ENCODE peak calls at places on chromosome 4, in seven cellular contexts. N, K, U, G, B, I and Q are unnamed samples.

GRCh38 chr4:97367878-97368277 is 775.4 kb downstream of the STPG2 start:
- DNase-seq in B (no peak), N (no peak), I (peak; percentile 73), G (no peak), K (no peak), U (no peak), Q (no peak)

GRCh38 chr4:127209580-127210095 is 423.1 kb upstream of the INTU start:
- DNase-seq in N (no peak), I (no peak), B (no peak), G (no peak), U (no peak), K (no peak), Q (no peak)

GRCh38 chr4:140642674-140643437 is 74.1 kb upstream of the UCP1 start:
- DNase-seq in B (no peak), I (no peak), N (no peak), U (no peak), K (no peak), G (no peak), Q (no peak)

GRCh38 chr4:72567821-72568620 is 1.0 kb downstream of the ADAMTS3 start:
- DNase-seq in U (peak; percentile 47), B (peak; percentile 93), K (peak; percentile 85), I (peak; percentile 93), N (peak; percentile 59), G (no peak), Q (peak; percentile 93)

GRCh38 chr4:100539706-100540105 is 21.9 kb upstream of the EMCN start:
- DNase-seq in K (no peak), B (no peak), G (no peak), I (no peak), N (no peak), U (no peak), Q (no peak)

GRCh38 chr4:103268746-103269145 is 70.6 kb upstream of the CENPE start:
- DNase-seq in G (no peak), I (no peak), K (no peak), B (no peak), N (no peak), U (no peak), Q (no peak)

GRCh38 chr4:7218686-7219085 is 26.3 kb downstream of the SORCS2 start:
- DNase-seq in U (no peak), I (no peak), B (no peak), K (no peak), N (no peak), G (no peak), Q (no peak)

GRCh38 chr4:184959786-184960185 is 58.5 kb upstream of the HELT start:
- DNase-seq in B (no peak), G (no peak), U (no peak), I (peak; percentile 43), N (no peak), K (no peak), Q (no peak)

GRCh38 chr4:108466936-108467902 is 153.2 kb upstream of the RPL34 start:
- DNase-seq in U (peak; percentile 73), N (no peak), K (no peak), I (peak; percentile 94), G (no peak), B (no peak), Q (peak; percentile 34)

GRCh38 chr4:15147709-15148651 is 145.7 kb downstream of the CPEB2 start:
- DNase-seq in I (no peak), U (peak; percentile 21), B (peak; percentile 69), N (no peak), G (no peak), K (no peak), Q (no peak)

GRCh38 chr4:15470149-15470520 is 453 bp downstream of the CC2D2A start:
- DNase-seq in I (peak; percentile 40), K (no peak), U (no peak), N (no peak), G (no peak), B (no peak), Q (no peak)

GRCh38 chr4:174069848-174070330 is 213.6 kb downstream of the FBXO8 start:
- DNase-seq in U (no peak), N (no peak), G (no peak), I (no peak), B (no peak), K (no peak), Q (no peak)

GRCh38 chr4:137768881-137769280 is 236.6 kb upstream of the PCDH18 start:
- DNase-seq in G (no peak), K (no peak), N (no peak), I (no peak), U (no peak), B (no peak), Q (no peak)

GRCh38 chr4:38529189-38530115 is 134.5 kb upstream of the KLF3 start:
- DNase-seq in N (peak; percentile 76), U (no peak), B (no peak), K (peak; percentile 90), I (no peak), G (peak; percentile 35), Q (no peak)

GRCh38 chr4:102530986-102531385 is 29.8 kb downstream of the NFKB1 start:
- DNase-seq in U (no peak), N (no peak), K (no peak), G (no peak), I (no peak), B (no peak), Q (no peak)

GRCh38 chr4:110610940-110611785 is 11.7 kb downstream of the PITX2 start:
- DNase-seq in K (no peak), B (no peak), G (no peak), I (no peak), N (no peak), U (no peak), Q (no peak)

GRCh38 chr4:158964728-158965124 is 138.2 kb upstream of the RAPGEF2 start:
- DNase-seq in U (no peak), G (no peak), B (no peak), N (no peak), I (no peak), K (no peak), Q (no peak)

GRCh38 chr4:10074767-10075105 is 41.9 kb downstream of the WDR1 start:
- DNase-seq in I (peak; percentile 88), U (peak; percentile 61), G (no peak), K (peak; percentile 38), N (no peak), B (peak; percentile 42), Q (peak; percentile 33)

GRCh38 chr4:24630937-24631336 is 46.6 kb upstream of the DHX15 start:
- DNase-seq in B (no peak), K (no peak), I (peak; percentile 1), N (no peak), G (no peak), U (no peak), Q (no peak)

GRCh38 chr4:140932646-140933045 is 176.5 kb upstream of the TBC1D9 start:
- DNase-seq in I (no peak), K (no peak), U (no peak), B (no peak), G (no peak), N (no peak), Q (no peak)

GRCh38 chr4:147355849-147356248 is 125.0 kb upstream of the EDNRA start:
- DNase-seq in B (no peak), U (peak; percentile 73), G (no peak), I (peak; percentile 97), N (no peak), K (no peak), Q (peak; percentile 6)

GRCh38 chr4:173399016-173399415 is at the start of gene SCRG1:
- DNase-seq in G (no peak), I (no peak), B (peak; percentile 8), K (no peak), N (no peak), U (no peak), Q (no peak)

GRCh38 chr4:140806175-140806574 is 50.0 kb upstream of the TBC1D9 start:
- DNase-seq in U (no peak), G (no peak), B (no peak), N (no peak), I (no peak), K (no peak), Q (no peak)